ENCODE peak calls at places on chromosomes 1 and 21, in eight cellular contexts. A, N, I, Z, K, Q, G and L are unnamed samples.

GRCh38 chr1:70978623-70979022 is 69.0 kb downstream of the PTGER3 start:
- DNase-seq in Q (no peak), K (no peak), Z (no peak), A (no peak), N (no peak), G (no peak), I (no peak), L (no peak)

GRCh38 chr1:225655509-225656258 is 2.8 kb upstream of the ENAH start:
- DNase-seq in Z (peak), A (peak), I (peak), G (peak), N (peak), Q (no peak), K (peak), L (no peak)

GRCh38 chr1:207848234-207848633 is 62.7 kb downstream of the CD34 start:
- DNase-seq in Q (no peak), K (peak), G (no peak), N (peak), Z (no peak), I (peak), A (peak), L (no peak)

GRCh38 chr1:203557958-203558760 is 64.2 kb downstream of the OPTC start:
- DNase-seq in Q (no peak), N (peak), K (peak), A (peak), I (peak), Z (no peak), G (no peak), L (no peak)

GRCh38 chr1:94599090-94599813 is 57.7 kb upstream of the F3 start:
- DNase-seq in Q (no peak), A (no peak), N (peak), Z (no peak), G (peak), I (peak), K (peak), L (no peak)

GRCh38 chr1:185154912-185155513 is 1.7 kb downstream of the TRMT1L start:
- DNase-seq in G (peak), Q (no peak), Z (no peak), N (peak), K (no peak), I (peak), A (no peak), L (no peak)

GRCh38 chr1:227351443-227351842 is 33.2 kb upstream of the CDC42BPA start:
- DNase-seq in G (no peak), A (peak), K (peak), N (peak), I (peak), Z (no peak), Q (no peak), L (no peak)

GRCh38 chr1:36008546-36009197 is 75.2 kb upstream of the TEKT2 start:
- DNase-seq in N (peak), Z (no peak), Q (no peak), K (no peak), A (peak), G (no peak), I (peak), L (no peak)

GRCh38 chr1:160646711-160647328 is at the start of gene SLAMF1:
- DNase-seq in I (no peak), K (no peak), Z (no peak), N (no peak), A (no peak), G (no peak), Q (no peak), L (peak)

GRCh38 chr1:176954242-176954641 is 210.3 kb downstream of the ASTN1 start:
- DNase-seq in I (peak), G (peak), K (no peak), Q (no peak), A (peak), Z (no peak), N (no peak), L (no peak)
- TF ChIP-seq CTCF in I (peak), G (peak), K (peak), Q (peak), A (peak), Z (no peak), N (no peak), L (no peak)

DNA sequence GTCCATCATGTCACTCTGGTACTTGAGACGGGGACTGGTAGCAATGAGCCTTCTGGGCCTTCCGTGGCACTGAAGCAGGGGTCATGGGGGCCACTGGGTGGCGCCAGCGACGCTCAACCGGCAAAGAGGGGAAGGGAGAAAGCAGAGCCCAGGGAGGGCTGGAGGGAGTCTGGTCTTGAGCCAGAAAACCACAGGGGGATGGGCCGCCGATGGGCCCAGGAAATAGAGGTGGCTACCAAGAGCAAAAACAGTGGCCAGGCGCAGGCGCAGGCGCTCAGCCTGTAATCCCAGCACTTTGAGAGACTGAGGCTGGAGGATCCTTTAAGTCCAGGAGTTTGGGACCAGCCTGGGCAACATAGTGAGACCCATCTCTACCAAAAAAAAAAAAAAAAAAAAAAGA is 21.8 kb downstream of the EXOC8 start:
- DNase-seq in N (no peak), Q (peak), K (peak), Z (peak), A (peak), I (peak), G (peak), L (peak)
- TF ChIP-seq CTCF in N (peak), Q (peak), K (peak), Z (peak), A (peak), I (peak), G (peak), L (peak)

GRCh38 chr21:33229776-33230517 is at the start of gene IFNAR2:
- DNase-seq in Z (peak), I (peak), N (peak), G (peak), K (peak), Q (peak), A (peak), L (peak)

GRCh38 chr21:33231526-33231925 is 1.8 kb downstream of the IFNAR2 start:
- DNase-seq in Z (no peak), Q (no peak), I (no peak), K (no peak), A (no peak), N (no peak), G (no peak), L (no peak)

GRCh38 chr21:33232640-33233039 is 2.9 kb downstream of the IFNAR2 start:
- DNase-seq in K (no peak), A (peak), I (no peak), G (no peak), N (no peak), Z (no peak), Q (no peak), L (no peak)

GRCh38 chr21:33229099-33229775 is 501 bp upstream of the IFNAR2 start:
- DNase-seq in I (no peak), G (no peak), Z (no peak), N (no peak), A (no peak), K (no peak), Q (no peak), L (no peak)

GRCh38 chr21:33230518-33231324 is 983 bp downstream of the IFNAR2 start:
- DNase-seq in A (peak), Q (peak), Z (peak), N (peak), I (peak), G (peak), K (peak), L (peak)
- TF ChIP-seq CTCF in A (no peak), Q (no peak), Z (peak), N (no peak), I (no peak), G (peak), K (no peak), L (no peak)

DNA sequence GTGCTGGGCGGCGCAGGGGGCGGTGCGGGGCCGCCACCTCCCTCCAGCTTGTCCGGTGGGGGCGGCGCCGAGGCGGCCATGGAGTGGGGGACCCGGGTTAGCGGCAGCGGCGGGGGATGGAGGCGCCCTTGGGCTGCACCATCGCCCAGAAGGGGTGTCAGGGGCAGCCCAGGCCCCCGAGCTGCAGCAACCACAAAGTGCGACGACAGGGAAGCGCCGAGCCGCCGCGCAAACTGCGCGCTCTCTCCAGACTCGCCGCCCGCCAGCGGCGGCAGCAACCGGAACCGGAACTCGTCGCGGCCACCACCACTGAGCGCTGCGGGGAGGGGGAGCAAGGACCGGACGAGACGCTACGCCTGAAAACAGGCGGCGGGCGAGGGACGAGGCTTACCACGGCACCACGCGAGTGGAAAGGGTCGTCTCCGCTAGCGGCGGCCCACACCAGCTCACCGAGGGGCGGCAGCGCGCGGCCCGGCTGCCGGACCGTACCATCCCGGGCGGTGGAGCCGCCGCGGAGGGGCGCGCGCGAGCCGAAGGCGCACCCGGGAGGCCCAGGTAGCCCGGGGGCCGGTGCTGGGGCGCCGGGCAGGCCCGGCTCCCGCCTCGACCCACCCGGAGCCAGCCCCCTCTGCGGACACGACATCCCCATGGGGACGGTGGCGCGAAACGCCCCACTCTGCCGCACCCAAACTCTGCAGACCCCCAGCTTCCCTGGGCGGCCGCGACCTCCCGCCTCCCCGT is at the start of gene PYGO2:
- DNase-seq in Q (peak), I (peak), Z (peak), K (peak), G (peak), N (peak), A (peak), L (peak)
- TF ChIP-seq CTCF in Q (no peak), I (no peak), Z (peak), K (peak), G (peak), N (no peak), A (no peak), L (peak)

GRCh38 chr1:152179566-152179965 is 20.5 kb upstream of the RPTN start:
- DNase-seq in Z (no peak), Q (no peak), N (peak), I (peak), G (no peak), K (no peak), A (no peak), L (no peak)

GRCh38 chr1:152182942-152183341 is 23.9 kb upstream of the RPTN start:
- DNase-seq in A (peak), Z (no peak), Q (no peak), N (peak), K (no peak), G (no peak), I (peak), L (no peak)

GRCh38 chr1:152185544-152186391 is 26.7 kb upstream of the RPTN start:
- DNase-seq in G (peak), Q (peak), K (peak), A (peak), I (peak), Z (peak), N (peak), L (peak)

GRCh38 chr1:152186556-152187285 is 27.7 kb upstream of the RPTN start:
- DNase-seq in A (peak), Q (no peak), Z (no peak), I (peak), N (no peak), G (no peak), K (no peak), L (no peak)

DNA sequence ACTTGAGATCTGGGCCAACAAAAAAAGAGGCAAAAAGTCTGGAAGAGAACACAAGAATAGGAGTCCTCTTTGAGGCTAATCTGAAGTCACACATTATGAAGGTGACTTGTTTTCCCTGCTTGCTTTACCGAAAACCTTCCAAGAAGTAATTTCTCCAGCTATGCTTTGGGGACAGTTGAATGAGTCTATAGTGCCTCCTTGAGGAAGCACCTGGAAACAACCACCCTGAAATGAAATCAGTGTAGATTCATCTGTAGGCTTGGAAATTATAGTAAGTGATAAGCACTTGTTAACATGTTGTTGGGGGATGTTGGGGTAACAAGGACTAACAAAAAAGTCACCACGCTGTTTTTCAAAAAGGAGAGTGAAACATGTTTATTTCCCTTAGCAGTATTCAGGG is 23.4 kb upstream of the RPTN start:
- DNase-seq in Q (no peak), G (no peak), K (no peak), N (no peak), I (peak), A (peak), Z (no peak), L (no peak)
- TF ChIP-seq CTCF in Q (no peak), G (peak), K (peak), N (peak), I (peak), A (peak), Z (peak), L (no peak)